ENCODE peak calls at places on chromosomes 6 and 20, in four cellular contexts. V is SK-N-SH, J is HepG2, Q is GM12878. F is an unnamed sample.

GRCh38 chr20:24987244-24987643 is 5.3 kb downstream of the APMAP start:
- DNase-seq in J (peak), V (no peak), Q (no peak), F (no peak)

GRCh38 chr20:23161244-23161875 is 75.2 kb upstream of the CD93 start:
- DNase-seq in Q (no peak), V (no peak), J (no peak), F (peak)

GRCh38 chr6:125513978-125514377 is 212.2 kb upstream of the HDDC2 start:
- DNase-seq in Q (no peak), J (no peak), V (no peak), F (no peak)

GRCh38 chr20:54217762-54218161 is 9.9 kb downstream of the PFDN4 start:
- DNase-seq in Q (no peak), V (no peak), J (no peak), F (no peak)

GRCh38 chr6:20542927-20543602 is 8.8 kb downstream of the CDKAL1 start:
- DNase-seq in V (no peak), J (peak), Q (peak), F (no peak)

GRCh38 chr6:159557046-159557445 is 136.0 kb downstream of the SOD2 start:
- DNase-seq in Q (no peak), V (no peak), J (no peak), F (no peak)

GRCh38 chr20:63941282-63942060 is 14.7 kb downstream of the UCKL1 start:
- DNase-seq in Q (no peak), J (no peak), V (no peak), F (peak)

GRCh38 chr6:134299236-134299635 is 18.7 kb downstream of the SGK1 start:
- DNase-seq in V (no peak), Q (no peak), J (peak), F (no peak)

GRCh38 chr6:41652876-41653641 is 14.8 kb downstream of the MDFI start:
- DNase-seq in Q (no peak), V (no peak), J (no peak), F (no peak)

GRCh38 chr20:50389437-50389807 is 120.8 kb upstream of the PTPN1 start:
- DNase-seq in J (peak), Q (no peak), V (no peak), F (no peak)

GRCh38 chr6:33201147-33201545 is 479 bp downstream of the SLC39A7 start:
- DNase-seq in J (peak), V (peak), Q (no peak), F (no peak)

GRCh38 chr6:104640761-104641160 is 219.0 kb downstream of the HACE1 start:
- DNase-seq in J (no peak), V (no peak), Q (no peak), F (no peak)

GRCh38 chr20:19786311-19786710 is 28.3 kb downstream of the RIN2 start:
- DNase-seq in Q (no peak), J (no peak), V (no peak), F (no peak)

GRCh38 chr6:81859884-81860283 is 107.4 kb upstream of the TENT5A start:
- DNase-seq in Q (no peak), V (no peak), J (no peak), F (no peak)

GRCh38 chr20:42112161-42112560 is 494.0 kb upstream of the CHD6 start:
- DNase-seq in Q (no peak), V (no peak), J (no peak), F (no peak)

GRCh38 chr20:13671500-13672288 is 33.0 kb upstream of the TASP1 start:
- DNase-seq in V (no peak), Q (no peak), J (no peak), F (no peak)

GRCh38 chr6:111484655-111484974 is 1.6 kb upstream of the REV3L start:
- DNase-seq in V (no peak), Q (no peak), J (peak), F (no peak)

GRCh38 chr6:22113046-22113766 is 183.6 kb downstream of the PRL start:
- DNase-seq in V (no peak), J (no peak), Q (no peak), F (no peak)

GRCh38 chr20:59598625-59599310 is 5.6 kb upstream of the PHACTR3 start:
- DNase-seq in Q (peak), V (peak), J (peak), F (peak)

DNA sequence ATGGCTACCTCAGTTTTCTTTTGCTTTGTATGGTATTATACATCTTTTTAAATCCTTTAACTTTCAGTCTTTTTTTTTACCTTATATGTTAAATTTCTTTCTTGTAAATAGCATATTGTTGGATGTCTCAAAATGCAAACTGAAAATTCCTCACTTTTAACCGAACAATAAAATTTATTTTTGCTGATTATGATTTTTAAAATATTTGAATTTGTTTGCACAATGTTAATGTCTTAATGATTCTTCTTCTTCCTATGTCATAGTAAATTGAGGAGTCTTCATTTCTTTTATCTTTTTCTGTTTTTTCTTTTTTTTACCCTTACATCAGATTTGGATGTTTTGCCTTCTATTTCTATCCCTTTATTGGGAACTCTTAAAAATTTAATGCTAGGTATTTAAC is 574.2 kb upstream of the CDH4 start:
- DNase-seq in J (no peak), V (no peak), Q (no peak), F (no peak)
- TF ChIP-seq TCF12 in J (no peak), V (no peak), Q (no peak), F (no peak)

GRCh38 chr20:7856756-7857155 is 83.5 kb downstream of the HAO1 start:
- DNase-seq in V (no peak), J (no peak), Q (no peak), F (no peak)
- TF ChIP-seq TCF12 in V (peak), J (no peak), Q (no peak), F (no peak)

GRCh38 chr6:24431045-24431451 is 28.3 kb downstream of the MRS2 start:
- DNase-seq in V (peak), Q (no peak), J (peak), F (peak)
- TF ChIP-seq TCF12 in V (no peak), Q (no peak), J (no peak), F (no peak)

DNA sequence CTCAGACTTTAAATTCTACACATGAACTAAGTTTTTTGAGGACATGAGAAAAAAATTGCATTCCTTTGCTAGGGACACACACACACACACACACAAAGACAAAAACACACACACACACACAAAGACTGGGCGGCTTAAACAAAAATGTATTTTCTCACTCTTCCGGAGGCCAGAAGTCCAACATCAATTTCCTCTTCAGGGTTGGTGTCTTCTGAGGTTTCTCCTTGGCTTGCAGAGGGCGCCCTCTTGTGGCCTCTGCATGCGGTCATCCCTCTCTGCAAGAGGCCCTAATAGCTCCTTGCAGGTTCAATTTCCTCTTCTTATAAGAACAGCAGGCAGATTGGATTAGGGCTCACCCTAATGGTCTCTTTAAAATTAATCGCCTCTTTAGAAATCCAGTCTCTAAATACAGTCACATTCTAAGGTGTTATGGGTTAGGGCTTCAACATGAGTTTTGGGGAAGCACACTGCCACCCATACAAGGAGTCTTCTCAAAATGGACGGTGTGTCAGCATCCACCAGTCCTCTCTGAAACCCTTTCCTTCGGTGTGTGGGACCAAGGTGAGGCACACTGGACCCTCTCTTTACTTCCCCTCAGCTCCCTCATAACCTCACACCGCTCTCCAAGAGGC is 61.4 kb downstream of the GPR6 start:
- DNase-seq in J (peak), V (peak), Q (peak), F (peak)
- TF ChIP-seq TCF12 in J (no peak), V (no peak), Q (no peak), F (no peak)

GRCh38 chr6:54308677-54309315 is 555 bp downstream of the TINAG start:
- DNase-seq in V (no peak), J (no peak), Q (no peak), F (no peak)
- TF ChIP-seq TCF12 in V (no peak), J (no peak), Q (no peak), F (no peak)

GRCh38 chr6:148379966-148380653 is 37.5 kb downstream of the SASH1 start:
- DNase-seq in Q (no peak), J (no peak), V (no peak), F (no peak)
- TF ChIP-seq TCF12 in Q (no peak), J (no peak), V (no peak), F (no peak)

GRCh38 chr6:148747493-148748160 is 797 bp downstream of the UST start:
- DNase-seq in Q (no peak), J (no peak), V (peak), F (peak)
- TF ChIP-seq TCF12 in Q (no peak), J (no peak), V (no peak), F (no peak)

DNA sequence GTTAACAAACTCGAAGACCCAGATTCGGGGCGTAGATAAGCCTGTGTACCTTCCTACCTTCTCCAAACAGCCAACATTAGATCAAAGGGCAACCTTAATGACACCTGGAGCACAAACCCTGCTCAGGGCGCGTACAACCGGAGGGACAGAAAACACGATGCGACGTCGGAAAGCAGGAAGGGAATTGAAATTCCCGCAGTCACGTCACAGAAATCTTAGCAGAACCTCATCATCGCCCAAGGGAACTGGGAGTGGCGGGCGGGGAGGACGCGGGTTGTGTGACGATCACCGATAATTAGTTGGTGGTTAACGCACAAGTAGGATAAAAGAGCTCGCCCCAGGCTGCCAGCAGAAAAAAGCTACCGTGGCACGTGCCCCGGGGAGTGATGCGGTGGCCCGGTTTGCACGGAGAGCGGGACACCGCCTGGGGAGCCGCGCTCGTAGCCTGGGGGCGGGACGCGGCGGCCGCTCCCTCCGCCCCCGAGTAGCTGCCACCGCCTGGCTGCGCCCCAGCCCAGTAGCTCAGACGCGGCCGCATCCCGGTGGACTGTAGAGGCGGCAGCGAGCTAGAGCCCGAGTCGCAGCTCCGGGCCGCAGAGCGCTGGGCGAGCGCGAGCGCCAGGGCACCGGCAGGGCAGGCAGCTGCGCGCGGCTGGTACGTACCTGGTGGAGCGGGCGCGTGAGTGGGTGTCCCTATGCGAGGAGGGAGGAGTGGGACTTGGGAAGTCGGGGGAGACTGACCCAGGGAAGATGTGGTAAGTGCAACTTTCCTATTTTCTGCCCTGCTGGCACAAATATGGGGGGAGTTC is at the start of gene PKIB:
- DNase-seq in J (peak), V (peak), Q (no peak), F (peak)
- TF ChIP-seq TCF12 in J (no peak), V (no peak), Q (no peak), F (no peak)

F was measured in H1.